ENCODE peak calls at places on chromosomes 7 and 10, in seven cellular contexts. X is tibial nerve; L is CD4-positive, CD25-positive, alpha-beta regulatory T cell; O is suprapubic skin; M is body of pancreas; Q is heart right ventricle; Y is OCI-LY7. C is an unnamed sample.

GRCh38 chr7:110090113-110090820 is 1000.7 kb upstream of the LRRN3 start:
- DNase-seq in M (no peak), Q (no peak), Y (peak; percentile 1), X (no peak), L (peak; percentile 33), O (no peak), C (peak; percentile 30)

GRCh38 chr7:46544396-46545008 is 623.4 kb upstream of the IGFBP3 start:
- DNase-seq in Q (no peak), M (no peak), Y (no peak), L (no peak), X (no peak), O (no peak), C (no peak)

GRCh38 chr10:28241766-28242399 is 61.0 kb downstream of the MPP7 start:
- DNase-seq in Y (peak; percentile 62), O (no peak), Q (peak; percentile 28), M (no peak), L (peak; percentile 70), X (no peak), C (peak; percentile 26)

GRCh38 chr7:24926623-24927539 is 53.1 kb downstream of the OSBPL3 start:
- DNase-seq in L (no peak), Y (no peak), Q (no peak), X (no peak), M (no peak), O (no peak), C (no peak)

GRCh38 chr10:97932932-97933530 is 83.4 kb downstream of the GOLGA7B start:
- DNase-seq in X (no peak), Y (no peak), O (no peak), M (no peak), L (no peak), Q (no peak), C (no peak)

GRCh38 chr10:78700413-78700812 is 368.4 kb upstream of the ZMIZ1 start:
- DNase-seq in O (no peak), Q (peak; percentile 41), M (peak; percentile 37), X (no peak), L (no peak), Y (no peak), C (peak; percentile 55)

GRCh38 chr10:44513592-44513991 is 128.7 kb upstream of the CXCL12 start:
- DNase-seq in Q (no peak), Y (no peak), X (no peak), L (no peak), O (no peak), M (no peak), C (peak; percentile 17)

GRCh38 chr7:66682350-66683093 is 53.8 kb downstream of the KCTD7 start:
- DNase-seq in L (no peak), Q (peak; percentile 34), X (no peak), O (peak; percentile 79), Y (peak; percentile 36), M (peak; percentile 26), C (peak; percentile 68)

GRCh38 chr7:149196151-149196704 is 882 bp downstream of the ZNF282 start:
- DNase-seq in O (no peak), X (no peak), Q (no peak), Y (peak; percentile 16), L (peak; percentile 34), M (no peak), C (no peak)

GRCh38 chr7:106775552-106775936 is 89.5 kb upstream of the PIK3CG start:
- DNase-seq in Q (no peak), X (no peak), L (no peak), M (no peak), Y (no peak), O (no peak), C (no peak)

GRCh38 chr10:132845041-132845551 is 59.1 kb upstream of the NKX6-2 start:
- DNase-seq in Y (no peak), X (no peak), O (peak; percentile 63), L (no peak), M (no peak), Q (no peak), C (no peak)

GRCh38 chr10:63206997-63207952 is 74.1 kb downstream of the NRBF2 start:
- DNase-seq in Y (peak; percentile 10), Q (peak; percentile 51), X (no peak), O (no peak), M (no peak), L (peak; percentile 50), C (peak; percentile 75)

GRCh38 chr10:90859321-90859751 is 1.5 kb upstream of the HTR7 start:
- DNase-seq in L (no peak), M (no peak), X (no peak), Q (no peak), O (no peak), Y (no peak), C (no peak)

GRCh38 chr10:33820531-33820930 is 486.1 kb upstream of the NRP1 start:
- DNase-seq in Q (no peak), L (no peak), O (no peak), X (no peak), Y (no peak), M (no peak), C (no peak)

GRCh38 chr10:23481351-23481961 is 42.6 kb downstream of the OTUD1 start:
- DNase-seq in M (no peak), L (no peak), Q (no peak), Y (no peak), O (no peak), X (no peak), C (no peak)

GRCh38 chr10:108465871-108466641 is 1301.5 kb upstream of the SORCS1 start:
- DNase-seq in L (no peak), M (peak; percentile 50), Q (peak; percentile 4), X (no peak), Y (no peak), O (peak; percentile 78), C (peak; percentile 19)

GRCh38 chr7:55073051-55073511 is 54.3 kb downstream of the EGFR start:
- DNase-seq in Y (peak; percentile 48), X (no peak), Q (no peak), O (no peak), M (no peak), L (peak; percentile 2), C (no peak)

GRCh38 chr10:3995302-3996210 is 210.5 kb upstream of the KLF6 start:
- DNase-seq in Q (no peak), M (no peak), O (no peak), X (no peak), Y (no peak), L (no peak), C (no peak)

GRCh38 chr10:79269969-79270368 is 77.3 kb upstream of the PPIF start:
- DNase-seq in L (no peak), Y (no peak), X (no peak), Q (no peak), M (no peak), O (no peak), C (no peak)

GRCh38 chr7:155738652-155739537 is 73.4 kb downstream of the SHH start:
- DNase-seq in Q (peak; percentile 69), L (peak; percentile 77), O (no peak), M (peak; percentile 85), Y (peak; percentile 84), X (peak; percentile 72), C (peak; percentile 95)

GRCh38 chr10:130425169-130425568 is 289.0 kb downstream of the GLRX3 start:
- DNase-seq in M (no peak), L (no peak), Y (no peak), X (no peak), O (no peak), Q (no peak), C (no peak)

DNA sequence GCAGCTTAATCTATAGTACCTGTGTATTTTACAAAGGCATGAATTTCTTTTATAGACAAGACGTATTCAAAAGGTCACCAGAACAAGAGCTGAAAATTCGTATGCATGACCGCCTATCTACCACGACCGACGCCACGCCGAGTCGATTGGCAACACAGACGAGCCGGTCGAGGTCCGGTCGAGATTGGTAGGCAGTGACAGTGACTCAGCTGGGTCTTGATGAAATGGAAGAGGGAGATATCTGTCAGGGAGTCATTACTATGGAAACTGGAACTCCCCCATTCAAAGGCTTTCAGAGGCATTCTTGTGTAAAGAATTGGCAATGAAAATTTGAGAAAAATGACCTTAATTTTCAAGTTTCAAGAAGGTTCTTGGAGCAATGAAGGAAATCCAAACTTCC is 2.1 kb downstream of the ATP5MK start:
- DNase-seq in L (no peak), M (no peak), O (no peak), Y (no peak), X (no peak), Q (no peak), C (no peak)
- H3K4me3 ChIP-seq in L (peak overlapping the region; percentile 4), M (no peak overlapping the region), O (no peak overlapping the region), Y (peak overlapping the region; percentile 89), X (no peak overlapping the region), Q (no peak overlapping the region), C (no peak overlapping the region)

GRCh38 chr10:77507313-77507712 is 130.3 kb downstream of the KCNMA1 start:
- DNase-seq in X (no peak), Q (no peak), O (no peak), M (no peak), Y (no peak), L (no peak), C (no peak)

GRCh38 chr10:77506517-77506916 is 131.1 kb downstream of the KCNMA1 start:
- DNase-seq in Y (no peak), Q (no peak), L (no peak), X (no peak), O (no peak), M (no peak), C (no peak)

GRCh38 chr10:77504196-77504869 is 133.3 kb downstream of the KCNMA1 start:
- DNase-seq in Y (no peak), L (no peak), Q (no peak), O (no peak), X (no peak), M (no peak), C (no peak)

GRCh38 chr10:77505431-77506334 is 131.9 kb downstream of the KCNMA1 start:
- DNase-seq in X (no peak), O (no peak), Y (no peak), Q (no peak), L (no peak), M (no peak), C (no peak)

DNA sequence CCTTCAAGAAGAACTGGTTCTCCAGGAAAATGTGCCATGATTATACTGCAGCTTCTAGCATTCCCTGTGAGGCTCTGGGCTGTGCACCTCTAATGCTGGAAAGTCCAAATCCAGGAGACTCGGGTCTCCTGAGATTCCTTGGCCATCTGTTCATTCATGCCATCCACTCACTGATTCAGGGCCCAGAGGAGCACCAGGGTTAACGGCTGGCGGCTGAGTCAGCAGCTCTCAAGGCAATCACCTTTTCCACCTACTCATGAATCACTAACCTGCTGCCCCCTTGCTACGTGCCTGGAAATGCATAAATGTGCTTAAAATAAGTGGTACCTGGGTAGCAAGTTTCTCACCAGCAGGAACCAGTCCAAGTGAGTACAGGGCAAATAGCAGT is 132.7 kb downstream of the KCNMA1 start:
- DNase-seq in O (no peak), M (peak; percentile 70), Q (no peak), X (no peak), L (no peak), Y (no peak), C (no peak)
- H3K4me1 ChIP-seq in O (peaks cover 6% of the 10 kb centered on the region), M (peaks cover 21% of the 10 kb centered on the region), Q (peaks cover 8% of the 10 kb centered on the region), X (no peaks in the 10 kb centered on the region), L (no peaks in the 10 kb centered on the region), Y (no peaks in the 10 kb centered on the region), C (peaks cover 23% of the 10 kb centered on the region)

GRCh38 chr10:50993817-50994251 is 80.5 kb upstream of the PRKG1 start:
- DNase-seq in Y (no peak), O (no peak), X (no peak), Q (peak; percentile 38), M (peak; percentile 43), L (no peak), C (no peak)
- H3K4me3 ChIP-seq in Y (no peak overlapping the region), O (peak overlapping the region; percentile 62), X (peak overlapping the region; percentile 60), Q (peak overlapping the region; percentile 68), M (peak overlapping the region; percentile 4), L (no peak overlapping the region), C (no peak overlapping the region)

DNA sequence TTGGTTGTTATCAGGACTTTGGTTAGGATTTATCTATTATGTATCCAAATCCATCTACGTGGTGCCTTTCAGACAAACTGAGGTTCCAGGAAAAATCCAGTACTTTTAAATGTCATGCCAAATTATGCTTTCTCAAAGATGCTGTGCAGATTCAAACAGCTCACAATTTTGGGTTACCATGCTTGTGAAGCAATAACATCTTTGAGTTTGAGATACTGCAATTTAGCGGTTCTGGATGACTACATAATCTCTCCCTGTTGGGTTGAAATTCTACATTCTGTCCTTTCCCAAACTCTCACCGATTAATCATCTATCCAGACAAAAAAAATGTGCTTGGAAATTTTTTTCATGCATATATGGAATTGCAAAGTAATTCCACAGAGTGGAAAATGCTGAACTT is 3.5 kb downstream of the RHOBTB1 start:
- DNase-seq in M (no peak), O (no peak), Y (no peak), L (no peak), X (no peak), Q (no peak), C (no peak)
- H3K4me1 ChIP-seq in M (peaks cover 51% of the 10 kb centered on the region), O (peaks cover 23% of the 10 kb centered on the region), Y (no peaks in the 10 kb centered on the region), L (peaks cover 17% of the 10 kb centered on the region), X (no peaks in the 10 kb centered on the region), Q (peaks cover 37% of the 10 kb centered on the region), C (no peaks in the 10 kb centered on the region)

C was measured in adrenal gland.